ENCODE peak calls at places on chromosome 9, in nine cellular contexts. One of them, this sample, is unnamed.

GRCh38 chr9:72858089-72858912 is 94.6 kb downstream of the ALDH1A1 start:
- DNase-seq in epithelial cell of esophagus: no peak
- DNase-seq in esophagus squamous epithelium: no peak
- DNase-seq in NCI-H1105: no peak
- DNase-seq in stimulated activated naive CD8-positive, alpha-beta T cell treated with anti-CD3 and anti-CD28 coated beads, Interleukin-15, amount 100 ng/mL, for 72 hours: no peak
- DNase-seq in progenitor cell of endocrine pancreas: no peak
- DNase-seq in Right ventricle myocardium inferior: peak; percentile 56
- DNase-seq in LHCN-M2: peak; percentile 51
- DNase-seq in CD8-positive, alpha-beta memory T cell: no peak
- DNase-seq in this sample: peak; percentile 33

GRCh38 chr9:136488247-136489214 is 5.7 kb upstream of the SEC16A start:
- DNase-seq in esophagus squamous epithelium: no peak
- DNase-seq in stimulated activated naive CD8-positive, alpha-beta T cell treated with anti-CD3 and anti-CD28 coated beads, Interleukin-15, amount 100 ng/mL, for 72 hours: peak; percentile 68
- DNase-seq in NCI-H1105: peak; percentile 62
- DNase-seq in progenitor cell of endocrine pancreas: peak; percentile 84
- DNase-seq in LHCN-M2: peak; percentile 21
- DNase-seq in CD8-positive, alpha-beta memory T cell: peak; percentile 71
- DNase-seq in epithelial cell of esophagus: peak; percentile 71
- DNase-seq in Right ventricle myocardium inferior: peak; percentile 90
- DNase-seq in this sample: peak; percentile 64

GRCh38 chr9:113519401-113520108 is 56.0 kb downstream of the RGS3 start:
- DNase-seq in epithelial cell of esophagus: peak; percentile 75
- DNase-seq in Right ventricle myocardium inferior: no peak
- DNase-seq in NCI-H1105: no peak
- DNase-seq in stimulated activated naive CD8-positive, alpha-beta T cell treated with anti-CD3 and anti-CD28 coated beads, Interleukin-15, amount 100 ng/mL, for 72 hours: no peak
- DNase-seq in progenitor cell of endocrine pancreas: no peak
- DNase-seq in LHCN-M2: no peak
- DNase-seq in esophagus squamous epithelium: no peak
- DNase-seq in CD8-positive, alpha-beta memory T cell: no peak
- DNase-seq in this sample: no peak

GRCh38 chr9:734831-735511 is 106.5 kb upstream of the DMRT1 start:
- DNase-seq in Right ventricle myocardium inferior: no peak
- DNase-seq in stimulated activated naive CD8-positive, alpha-beta T cell treated with anti-CD3 and anti-CD28 coated beads, Interleukin-15, amount 100 ng/mL, for 72 hours: no peak
- DNase-seq in esophagus squamous epithelium: no peak
- DNase-seq in NCI-H1105: no peak
- DNase-seq in LHCN-M2: peak; percentile 95
- DNase-seq in CD8-positive, alpha-beta memory T cell: no peak
- DNase-seq in epithelial cell of esophagus: no peak
- DNase-seq in progenitor cell of endocrine pancreas: no peak
- DNase-seq in this sample: peak; percentile 86

GRCh38 chr9:128026255-128027165 is 40.6 kb downstream of the NAIF1 start:
- DNase-seq in Right ventricle myocardium inferior: no peak
- DNase-seq in NCI-H1105: no peak
- DNase-seq in LHCN-M2: no peak
- DNase-seq in CD8-positive, alpha-beta memory T cell: peak; percentile 94
- DNase-seq in epithelial cell of esophagus: no peak
- DNase-seq in progenitor cell of endocrine pancreas: no peak
- DNase-seq in esophagus squamous epithelium: peak; percentile 45
- DNase-seq in stimulated activated naive CD8-positive, alpha-beta T cell treated with anti-CD3 and anti-CD28 coated beads, Interleukin-15, amount 100 ng/mL, for 72 hours: peak; percentile 85
- DNase-seq in this sample: no peak

GRCh38 chr9:83027153-83027867 is 35.6 kb downstream of the RASEF start:
- DNase-seq in NCI-H1105: no peak
- DNase-seq in Right ventricle myocardium inferior: no peak
- DNase-seq in esophagus squamous epithelium: no peak
- DNase-seq in stimulated activated naive CD8-positive, alpha-beta T cell treated with anti-CD3 and anti-CD28 coated beads, Interleukin-15, amount 100 ng/mL, for 72 hours: no peak
- DNase-seq in progenitor cell of endocrine pancreas: no peak
- DNase-seq in LHCN-M2: peak; percentile 65
- DNase-seq in epithelial cell of esophagus: peak; percentile 95
- DNase-seq in CD8-positive, alpha-beta memory T cell: no peak
- DNase-seq in this sample: no peak

GRCh38 chr9:132026932-132027585 is 52.6 kb downstream of the MED27 start:
- DNase-seq in progenitor cell of endocrine pancreas: no peak
- DNase-seq in epithelial cell of esophagus: peak; percentile 95
- DNase-seq in CD8-positive, alpha-beta memory T cell: no peak
- DNase-seq in NCI-H1105: no peak
- DNase-seq in stimulated activated naive CD8-positive, alpha-beta T cell treated with anti-CD3 and anti-CD28 coated beads, Interleukin-15, amount 100 ng/mL, for 72 hours: no peak
- DNase-seq in Right ventricle myocardium inferior: no peak
- DNase-seq in esophagus squamous epithelium: no peak
- DNase-seq in LHCN-M2: no peak
- DNase-seq in this sample: no peak

GRCh38 chr9:72203205-72203803 is 54.1 kb downstream of the GDA start:
- DNase-seq in CD8-positive, alpha-beta memory T cell: no peak
- DNase-seq in progenitor cell of endocrine pancreas: no peak
- DNase-seq in epithelial cell of esophagus: peak; percentile 66
- DNase-seq in esophagus squamous epithelium: no peak
- DNase-seq in LHCN-M2: peak; percentile 26
- DNase-seq in NCI-H1105: peak; percentile 12
- DNase-seq in stimulated activated naive CD8-positive, alpha-beta T cell treated with anti-CD3 and anti-CD28 coated beads, Interleukin-15, amount 100 ng/mL, for 72 hours: no peak
- DNase-seq in Right ventricle myocardium inferior: no peak
- DNase-seq in this sample: peak; percentile 30

GRCh38 chr9:126472931-126473330 is 140.8 kb upstream of the LMX1B start:
- DNase-seq in progenitor cell of endocrine pancreas: no peak
- DNase-seq in esophagus squamous epithelium: no peak
- DNase-seq in NCI-H1105: no peak
- DNase-seq in Right ventricle myocardium inferior: no peak
- DNase-seq in CD8-positive, alpha-beta memory T cell: no peak
- DNase-seq in epithelial cell of esophagus: no peak
- DNase-seq in LHCN-M2: no peak
- DNase-seq in stimulated activated naive CD8-positive, alpha-beta T cell treated with anti-CD3 and anti-CD28 coated beads, Interleukin-15, amount 100 ng/mL, for 72 hours: no peak
- DNase-seq in this sample: no peak

GRCh38 chr9:21813575-21814473 is 11.4 kb downstream of the MTAP start:
- DNase-seq in Right ventricle myocardium inferior: peak; percentile 72
- DNase-seq in progenitor cell of endocrine pancreas: no peak
- DNase-seq in epithelial cell of esophagus: peak; percentile 89
- DNase-seq in esophagus squamous epithelium: peak; percentile 8
- DNase-seq in NCI-H1105: peak; percentile 31
- DNase-seq in LHCN-M2: peak; percentile 83
- DNase-seq in CD8-positive, alpha-beta memory T cell: peak; percentile 63
- DNase-seq in stimulated activated naive CD8-positive, alpha-beta T cell treated with anti-CD3 and anti-CD28 coated beads, Interleukin-15, amount 100 ng/mL, for 72 hours: peak; percentile 54
- DNase-seq in this sample: peak; percentile 88

GRCh38 chr9:37371565-37372464 is 50.7 kb upstream of the GRHPR start:
- DNase-seq in Right ventricle myocardium inferior: no peak
- DNase-seq in epithelial cell of esophagus: no peak
- DNase-seq in NCI-H1105: no peak
- DNase-seq in stimulated activated naive CD8-positive, alpha-beta T cell treated with anti-CD3 and anti-CD28 coated beads, Interleukin-15, amount 100 ng/mL, for 72 hours: no peak
- DNase-seq in CD8-positive, alpha-beta memory T cell: no peak
- DNase-seq in progenitor cell of endocrine pancreas: no peak
- DNase-seq in LHCN-M2: peak; percentile 14
- DNase-seq in esophagus squamous epithelium: no peak
- DNase-seq in this sample: peak; percentile 30

This sample was measured in myocyte.